ENCODE peak calls at places on chromosomes 7 and 10, in seven cellular contexts. One of them, this sample, is unnamed.

GRCh38 chr10:47239211-47239610 is 60.8 kb upstream of the GDF10 start:
- DNase-seq in heart right ventricle: no peak
- DNase-seq in fibroblast of lung: no peak
- DNase-seq in cardiac muscle cell: peak; percentile 21
- DNase-seq in HepG2: no peak
- DNase-seq in heart left ventricle: no peak
- DNase-seq in OCI-LY7: no peak
- DNase-seq in this sample: peak; percentile 24

GRCh38 chr7:103113164-103113563 is 35.7 kb downstream of the NAPEPLD start:
- DNase-seq in heart right ventricle: no peak
- DNase-seq in fibroblast of lung: peak; percentile 98
- DNase-seq in cardiac muscle cell: peak; percentile 96
- DNase-seq in HepG2: no peak
- DNase-seq in heart left ventricle: no peak
- DNase-seq in OCI-LY7: no peak
- DNase-seq in this sample: no peak

GRCh38 chr7:7972128-7972527 is 3.5 kb downstream of the GLCCI1 start:
- DNase-seq in heart right ventricle: no peak
- DNase-seq in fibroblast of lung: peak; percentile 54
- DNase-seq in cardiac muscle cell: no peak
- DNase-seq in HepG2: no peak
- DNase-seq in heart left ventricle: no peak
- DNase-seq in OCI-LY7: peak; percentile 52
- DNase-seq in this sample: no peak

GRCh38 chr7:45001138-45001694 is 1.2 kb downstream of the CCM2 start:
- DNase-seq in heart right ventricle: no peak
- DNase-seq in fibroblast of lung: peak; percentile 54
- DNase-seq in cardiac muscle cell: no peak
- DNase-seq in HepG2: no peak
- DNase-seq in heart left ventricle: no peak
- DNase-seq in OCI-LY7: peak; percentile 96
- DNase-seq in this sample: no peak

GRCh38 chr10:70816220-70816894 is 609 bp downstream of the SGPL1 start:
- DNase-seq in heart right ventricle: peak; percentile 68
- DNase-seq in fibroblast of lung: peak; percentile 93
- DNase-seq in cardiac muscle cell: peak; percentile 86
- DNase-seq in HepG2: peak; percentile 74
- DNase-seq in heart left ventricle: peak; percentile 74
- DNase-seq in OCI-LY7: peak; percentile 35
- DNase-seq in this sample: peak; percentile 83

GRCh38 chr10:78516741-78517140 is 483.1 kb downstream of the RPS24 start:
- DNase-seq in heart right ventricle: no peak
- DNase-seq in fibroblast of lung: no peak
- DNase-seq in cardiac muscle cell: no peak
- DNase-seq in HepG2: no peak
- DNase-seq in heart left ventricle: no peak
- DNase-seq in OCI-LY7: no peak
- DNase-seq in this sample: no peak

GRCh38 chr7:40329601-40330153 is 194.9 kb downstream of the SUGCT start:
- DNase-seq in heart right ventricle: no peak
- DNase-seq in fibroblast of lung: peak; percentile 57
- DNase-seq in cardiac muscle cell: peak; percentile 77
- DNase-seq in HepG2: peak; percentile 52
- DNase-seq in heart left ventricle: no peak
- DNase-seq in OCI-LY7: peak; percentile 56
- DNase-seq in this sample: no peak

GRCh38 chr10:116540814-116541213 is 4.9 kb upstream of the PNLIP start:
- DNase-seq in heart right ventricle: no peak
- DNase-seq in fibroblast of lung: no peak
- DNase-seq in cardiac muscle cell: no peak
- DNase-seq in HepG2: no peak
- DNase-seq in heart left ventricle: no peak
- DNase-seq in OCI-LY7: no peak
- DNase-seq in this sample: no peak

GRCh38 chr7:155205368-155206285 is 92.1 kb upstream of the INSIG1 start:
- DNase-seq in heart right ventricle: peak; percentile 81
- DNase-seq in fibroblast of lung: peak; percentile 100
- DNase-seq in cardiac muscle cell: peak; percentile 92
- DNase-seq in HepG2: no peak
- DNase-seq in heart left ventricle: peak; percentile 88
- DNase-seq in OCI-LY7: peak; percentile 93
- DNase-seq in this sample: peak; percentile 82

GRCh38 chr10:53209941-53210611 is 437.5 kb upstream of the MBL2 start:
- DNase-seq in heart right ventricle: no peak
- DNase-seq in fibroblast of lung: peak; percentile 3
- DNase-seq in cardiac muscle cell: peak; percentile 6
- DNase-seq in HepG2: peak; percentile 14
- DNase-seq in heart left ventricle: no peak
- DNase-seq in OCI-LY7: peak; percentile 8
- DNase-seq in this sample: no peak

GRCh38 chr7:100654908-100655831 is 1.1 kb downstream of the ACTL6B start:
- DNase-seq in heart right ventricle: no peak
- DNase-seq in fibroblast of lung: no peak
- DNase-seq in cardiac muscle cell: no peak
- DNase-seq in HepG2: no peak
- DNase-seq in heart left ventricle: no peak
- DNase-seq in OCI-LY7: no peak
- DNase-seq in this sample: no peak

GRCh38 chr10:11014671-11015141 is 3.0 kb upstream of the CELF2 start:
- DNase-seq in heart right ventricle: peak; percentile 16
- DNase-seq in fibroblast of lung: no peak
- DNase-seq in cardiac muscle cell: no peak
- DNase-seq in HepG2: no peak
- DNase-seq in heart left ventricle: no peak
- DNase-seq in OCI-LY7: no peak
- DNase-seq in this sample: no peak

GRCh38 chr7:142357953-142358520 is 100.2 kb upstream of the PRSS58 start:
- DNase-seq in heart right ventricle: no peak
- DNase-seq in fibroblast of lung: peak; percentile 70
- DNase-seq in cardiac muscle cell: peak; percentile 86
- DNase-seq in HepG2: peak; percentile 47
- DNase-seq in heart left ventricle: no peak
- DNase-seq in OCI-LY7: peak; percentile 61
- DNase-seq in this sample: no peak

GRCh38 chr10:76080991-76081390 is 649.6 kb downstream of the LRMDA start:
- DNase-seq in heart right ventricle: no peak
- DNase-seq in fibroblast of lung: peak; percentile 40
- DNase-seq in cardiac muscle cell: peak; percentile 17
- DNase-seq in HepG2: no peak
- DNase-seq in heart left ventricle: no peak
- DNase-seq in OCI-LY7: no peak
- DNase-seq in this sample: no peak

GRCh38 chr7:996089-996872 is 13.3 kb downstream of the CYP2W1 start:
- DNase-seq in heart right ventricle: no peak
- DNase-seq in fibroblast of lung: no peak
- DNase-seq in cardiac muscle cell: no peak
- DNase-seq in HepG2: no peak
- DNase-seq in heart left ventricle: no peak
- DNase-seq in OCI-LY7: no peak
- DNase-seq in this sample: no peak

GRCh38 chr10:182441-183201 is 47.4 kb downstream of the ZMYND11 start:
- DNase-seq in heart right ventricle: no peak
- DNase-seq in fibroblast of lung: peak; percentile 74
- DNase-seq in cardiac muscle cell: peak; percentile 6
- DNase-seq in HepG2: no peak
- DNase-seq in heart left ventricle: no peak
- DNase-seq in OCI-LY7: no peak
- DNase-seq in this sample: no peak

GRCh38 chr10:178723-179122 is 43.5 kb downstream of the ZMYND11 start:
- DNase-seq in heart right ventricle: no peak
- DNase-seq in fibroblast of lung: peak; percentile 22
- DNase-seq in cardiac muscle cell: no peak
- DNase-seq in HepG2: no peak
- DNase-seq in heart left ventricle: no peak
- DNase-seq in OCI-LY7: no peak
- DNase-seq in this sample: no peak

GRCh38 chr10:173741-174140 is 38.5 kb downstream of the ZMYND11 start:
- DNase-seq in heart right ventricle: no peak
- DNase-seq in fibroblast of lung: no peak
- DNase-seq in cardiac muscle cell: no peak
- DNase-seq in HepG2: no peak
- DNase-seq in heart left ventricle: no peak
- DNase-seq in OCI-LY7: no peak
- DNase-seq in this sample: no peak

GRCh38 chr10:176677-177076 is 41.4 kb downstream of the ZMYND11 start:
- DNase-seq in heart right ventricle: no peak
- DNase-seq in fibroblast of lung: no peak
- DNase-seq in cardiac muscle cell: no peak
- DNase-seq in HepG2: no peak
- DNase-seq in heart left ventricle: no peak
- DNase-seq in OCI-LY7: no peak
- DNase-seq in this sample: no peak

DNA sequence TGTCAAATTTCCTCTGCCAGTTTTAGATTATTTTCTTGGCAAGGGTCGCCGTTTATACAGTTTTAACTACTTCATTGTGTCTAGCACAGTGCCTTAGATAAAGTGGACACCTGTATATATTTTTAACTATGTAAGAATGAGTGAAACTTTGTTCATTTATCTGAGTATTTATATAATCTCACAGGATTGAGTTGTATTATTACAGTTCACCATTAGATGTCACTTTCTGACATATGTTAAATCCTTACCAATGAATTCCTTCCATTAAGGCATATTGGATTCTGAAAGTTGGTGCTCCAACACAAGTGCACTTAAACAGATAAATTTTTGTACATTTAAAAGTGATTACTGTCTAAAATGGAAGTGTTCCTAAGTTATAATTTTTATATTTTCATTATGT is 43.0 kb downstream of the ZMYND11 start:
- DNase-seq in heart right ventricle: no peak
- DNase-seq in fibroblast of lung: peak; percentile 45
- DNase-seq in cardiac muscle cell: peak; percentile 65
- DNase-seq in HepG2: peak; percentile 14
- DNase-seq in heart left ventricle: no peak
- DNase-seq in OCI-LY7: peak; percentile 60
- DNase-seq in this sample: no peak
- TF ChIP-seq CTCF in heart right ventricle: peak; percentile 50
- TF ChIP-seq CTCF in fibroblast of lung: peak; percentile 14
- TF ChIP-seq CTCF in cardiac muscle cell: peak; percentile 37
- TF ChIP-seq CTCF in HepG2: peak; percentile 42
- TF ChIP-seq CTCF in heart left ventricle: no peak
- TF ChIP-seq CTCF in OCI-LY7: peak; percentile 79
- TF ChIP-seq CTCF in this sample: no peak

GRCh38 chr10:61626209-61626608 is 36.5 kb upstream of the CABCOCO1 start:
- DNase-seq in heart right ventricle: no peak
- DNase-seq in fibroblast of lung: no peak
- DNase-seq in cardiac muscle cell: no peak
- DNase-seq in HepG2: no peak
- DNase-seq in heart left ventricle: no peak
- DNase-seq in OCI-LY7: no peak
- DNase-seq in this sample: no peak

GRCh38 chr10:61629594-61629993 is 33.1 kb upstream of the CABCOCO1 start:
- DNase-seq in heart right ventricle: no peak
- DNase-seq in fibroblast of lung: no peak
- DNase-seq in cardiac muscle cell: no peak
- DNase-seq in HepG2: no peak
- DNase-seq in heart left ventricle: no peak
- DNase-seq in OCI-LY7: no peak
- DNase-seq in this sample: no peak

GRCh38 chr10:61628875-61629513 is 33.7 kb upstream of the CABCOCO1 start:
- DNase-seq in heart right ventricle: no peak
- DNase-seq in fibroblast of lung: peak; percentile 97
- DNase-seq in cardiac muscle cell: peak; percentile 95
- DNase-seq in HepG2: peak; percentile 7
- DNase-seq in heart left ventricle: no peak
- DNase-seq in OCI-LY7: no peak
- DNase-seq in this sample: no peak

GRCh38 chr10:61627266-61627665 is 35.5 kb upstream of the CABCOCO1 start:
- DNase-seq in heart right ventricle: no peak
- DNase-seq in fibroblast of lung: peak; percentile 73
- DNase-seq in cardiac muscle cell: no peak
- DNase-seq in HepG2: no peak
- DNase-seq in heart left ventricle: no peak
- DNase-seq in OCI-LY7: no peak
- DNase-seq in this sample: no peak

GRCh38 chr10:61628199-61628874 is 34.4 kb upstream of the CABCOCO1 start:
- DNase-seq in heart right ventricle: no peak
- DNase-seq in fibroblast of lung: peak; percentile 81
- DNase-seq in cardiac muscle cell: peak; percentile 62
- DNase-seq in HepG2: no peak
- DNase-seq in heart left ventricle: no peak
- DNase-seq in OCI-LY7: no peak
- DNase-seq in this sample: no peak
- H3K27ac ChIP-seq in heart right ventricle: no peak overlapping the region
- H3K27ac ChIP-seq in fibroblast of lung: peak overlapping the region; percentile 79
- H3K27ac ChIP-seq in cardiac muscle cell: no peak overlapping the region
- H3K27ac ChIP-seq in HepG2: no peak overlapping the region
- H3K27ac ChIP-seq in heart left ventricle: no peak overlapping the region
- H3K27ac ChIP-seq in OCI-LY7: no peak overlapping the region
- H3K27ac ChIP-seq in this sample: peak overlapping the region; percentile 1

DNA sequence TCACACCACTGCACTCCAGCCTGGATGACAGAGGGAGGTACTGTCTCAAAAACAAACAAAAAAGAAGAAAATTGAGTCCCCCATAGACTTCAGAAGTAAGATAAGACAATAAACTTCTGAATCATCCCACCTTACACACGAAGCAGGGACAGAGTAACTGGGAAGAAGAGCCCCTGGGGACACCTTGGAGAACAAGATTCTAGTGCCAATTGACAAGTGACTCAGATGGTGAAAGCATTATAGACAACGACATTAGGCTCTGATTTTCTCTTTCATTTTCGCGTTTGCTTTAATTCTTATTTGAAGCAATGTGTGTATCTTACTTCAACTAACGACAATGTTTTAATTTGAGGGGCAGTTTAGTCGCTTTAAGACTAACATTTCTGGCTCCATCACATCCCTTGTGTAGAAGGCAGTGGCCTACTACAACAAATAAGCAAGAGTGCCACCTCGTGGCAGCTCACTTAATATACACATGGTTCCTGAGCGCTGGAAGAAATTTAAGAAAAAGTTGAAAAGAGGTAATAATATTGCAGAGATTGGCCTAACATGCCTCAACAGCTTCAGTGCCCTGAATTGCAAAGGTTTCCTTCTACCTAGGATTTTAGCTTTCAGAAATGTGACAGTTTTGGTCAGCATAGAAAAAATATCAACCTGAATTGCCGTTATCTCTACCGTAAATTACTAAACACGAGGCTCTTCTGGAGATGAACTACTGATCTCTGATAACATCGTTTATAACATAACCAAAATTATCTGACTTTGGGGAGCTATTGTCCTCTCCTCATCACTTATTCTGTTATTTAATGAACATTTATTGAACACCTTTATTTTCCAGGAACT is 36.7 kb downstream of the ASNS start:
- DNase-seq in heart right ventricle: peak; percentile 27
- DNase-seq in fibroblast of lung: peak; percentile 39
- DNase-seq in cardiac muscle cell: peak; percentile 76
- DNase-seq in HepG2: peak; percentile 53
- DNase-seq in heart left ventricle: peak; percentile 69
- DNase-seq in OCI-LY7: peak; percentile 71
- DNase-seq in this sample: no peak
- TF ChIP-seq CTCF in heart right ventricle: peak; percentile 65
- TF ChIP-seq CTCF in fibroblast of lung: peak; percentile 69
- TF ChIP-seq CTCF in cardiac muscle cell: peak; percentile 66
- TF ChIP-seq CTCF in HepG2: peak; percentile 77
- TF ChIP-seq CTCF in heart left ventricle: peak; percentile 50
- TF ChIP-seq CTCF in OCI-LY7: peak; percentile 89
- TF ChIP-seq CTCF in this sample: peak; percentile 31

DNA sequence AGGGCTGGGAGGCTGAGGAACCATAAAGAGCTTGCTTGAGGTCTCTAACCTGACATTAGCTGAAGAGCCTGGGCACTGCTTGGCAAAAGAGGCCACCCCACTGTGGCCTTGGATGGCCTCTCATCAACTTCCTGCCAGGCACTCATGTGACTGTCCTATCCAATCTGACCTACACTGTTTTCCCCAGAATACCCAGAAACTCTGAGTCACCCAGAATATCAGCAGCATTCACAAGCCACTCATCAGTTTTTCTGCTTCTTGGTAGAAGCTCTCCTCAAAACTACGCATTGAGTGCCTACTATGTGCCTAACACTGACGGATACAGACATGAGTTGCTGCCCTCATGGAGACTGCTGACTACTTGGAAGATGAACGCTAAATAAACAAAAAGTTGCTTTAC is 4.1 kb upstream of the NT5C2 start:
- DNase-seq in heart right ventricle: peak; percentile 29
- DNase-seq in fibroblast of lung: peak; percentile 68
- DNase-seq in cardiac muscle cell: peak; percentile 75
- DNase-seq in HepG2: peak; percentile 78
- DNase-seq in heart left ventricle: peak; percentile 74
- DNase-seq in OCI-LY7: no peak
- DNase-seq in this sample: no peak
- H3K27ac ChIP-seq in heart right ventricle: peak overlapping the region; percentile 58
- H3K27ac ChIP-seq in fibroblast of lung: no peak overlapping the region
- H3K27ac ChIP-seq in cardiac muscle cell: no peak overlapping the region
- H3K27ac ChIP-seq in HepG2: peak overlapping the region; percentile 51
- H3K27ac ChIP-seq in heart left ventricle: peak overlapping the region; percentile 52
- H3K27ac ChIP-seq in OCI-LY7: no peak overlapping the region
- H3K27ac ChIP-seq in this sample: peak overlapping the region; percentile 46